ENCODE peak calls at places on chromosomes 13 and 19, in six cellular contexts. M, O, J, P, B and H are unnamed samples.

GRCh38 chr13:99208185-99208584 is 7.5 kb downstream of the UBAC2 start:
- DNase-seq in P (no peak), B (no peak), O (no peak), J (no peak), M (no peak), H (no peak)

GRCh38 chr13:113972451-113973217 is 1.2 kb downstream of the C13orf46 start:
- DNase-seq in M (no peak), J (no peak), P (no peak), B (no peak), O (no peak), H (no peak)

GRCh38 chr19:28940751-28941500 is 272.0 kb downstream of the UQCRFS1 start:
- DNase-seq in P (no peak), O (no peak), J (no peak), B (no peak), M (no peak), H (no peak)

GRCh38 chr13:33612641-33613638 is 205.0 kb upstream of the RFC3 start:
- DNase-seq in J (no peak), O (no peak), M (no peak), P (no peak), B (no peak), H (no peak)

GRCh38 chr19:37969695-37970094 is 62.7 kb downstream of the SIPA1L3 start:
- DNase-seq in B (no peak), P (no peak), J (no peak), O (no peak), M (no peak), H (no peak)

GRCh38 chr13:98787986-98788385 is 35.5 kb upstream of the SLC15A1 start:
- DNase-seq in O (no peak), M (no peak), P (no peak), B (no peak), J (no peak), H (no peak)

GRCh38 chr19:30344446-30345425 is 27.4 kb upstream of the ZNF536 start:
- DNase-seq in J (no peak), M (no peak), P (no peak), O (no peak), B (no peak), H (no peak)

GRCh38 chr13:32039488-32040013 is 8.0 kb downstream of the FRY start:
- DNase-seq in M (no peak), P (no peak), J (no peak), O (no peak), B (no peak), H (no peak)

GRCh38 chr13:20877902-20878301 is 24.6 kb downstream of the XPO4 start:
- DNase-seq in J (no peak), M (no peak), O (no peak), P (no peak), B (no peak), H (no peak)

GRCh38 chr19:40449506-40449905 is 5.4 kb upstream of the SERTAD3 start:
- DNase-seq in J (no peak), O (no peak), P (no peak), B (no peak), M (no peak), H (no peak)

GRCh38 chr13:20156711-20157110 is 4.1 kb downstream of the GJA3 start:
- DNase-seq in M (no peak), O (no peak), J (no peak), B (no peak), P (no peak), H (no peak)

GRCh38 chr19:16040642-16041041 is 35.7 kb upstream of the TPM4 start:
- DNase-seq in J (no peak), B (no peak), O (no peak), P (no peak), M (no peak), H (no peak)